ENCODE peak calls at places on chromosomes 3 and 15, in four cellular contexts. One of them, this sample, is unnamed.

GRCh38 chr3:105334138-105334882 is 32.4 kb upstream of the ALCAM start:
- DNase-seq in GM12878: no peak
- DNase-seq in K562: no peak
- DNase-seq in H1: no peak
- DNase-seq in this sample: no peak

GRCh38 chr15:70220444-70220937 is 122.8 kb upstream of the TLE3 start:
- DNase-seq in GM12878: no peak
- DNase-seq in K562: no peak
- DNase-seq in H1: no peak
- DNase-seq in this sample: no peak

GRCh38 chr3:174955513-174956001 is 96.4 kb downstream of the NAALADL2 start:
- DNase-seq in GM12878: no peak
- DNase-seq in K562: no peak
- DNase-seq in H1: no peak
- DNase-seq in this sample: no peak

GRCh38 chr3:46667061-46667621 is 26.3 kb downstream of the ALS2CL start:
- DNase-seq in GM12878: no peak
- DNase-seq in K562: no peak
- DNase-seq in H1: peak; percentile 39
- DNase-seq in this sample: no peak

GRCh38 chr3:30625541-30626438 is 19.4 kb downstream of the TGFBR2 start:
- DNase-seq in GM12878: no peak
- DNase-seq in K562: no peak
- DNase-seq in H1: no peak
- DNase-seq in this sample: no peak

GRCh38 chr3:177530908-177531307 is 333.6 kb upstream of the TBL1XR1 start:
- DNase-seq in GM12878: no peak
- DNase-seq in K562: no peak
- DNase-seq in H1: no peak
- DNase-seq in this sample: no peak

GRCh38 chr3:125324341-125324740 is 50.8 kb downstream of the ZNF148 start:
- DNase-seq in GM12878: no peak
- DNase-seq in K562: no peak
- DNase-seq in H1: no peak
- DNase-seq in this sample: no peak

GRCh38 chr15:67548532-67548852 is 6.0 kb downstream of the MAP2K5 start:
- DNase-seq in GM12878: no peak
- DNase-seq in K562: no peak
- DNase-seq in H1: no peak
- DNase-seq in this sample: no peak

GRCh38 chr3:69009559-69010410 is 3.7 kb downstream of the EOGT start:
- DNase-seq in GM12878: no peak
- DNase-seq in K562: no peak
- DNase-seq in H1: no peak
- DNase-seq in this sample: peak; percentile 92

GRCh38 chr3:122100591-122101491 is 45.7 kb downstream of the CD86 start:
- DNase-seq in GM12878: no peak
- DNase-seq in K562: no peak
- DNase-seq in H1: no peak
- DNase-seq in this sample: peak; percentile 6

GRCh38 chr15:65355173-65355982 is 22.4 kb downstream of the IGDCC3 start:
- DNase-seq in GM12878: no peak
- DNase-seq in K562: peak; percentile 50
- DNase-seq in H1: peak; percentile 63
- DNase-seq in this sample: peak; percentile 71

GRCh38 chr3:189272500-189273119 is 100.8 kb downstream of the TPRG1 start:
- DNase-seq in GM12878: no peak
- DNase-seq in K562: no peak
- DNase-seq in H1: no peak
- DNase-seq in this sample: peak; percentile 75

GRCh38 chr3:54188176-54188791 is 65.9 kb downstream of the CACNA2D3 start:
- DNase-seq in GM12878: no peak
- DNase-seq in K562: peak; percentile 58
- DNase-seq in H1: peak; percentile 72
- DNase-seq in this sample: peak; percentile 90

GRCh38 chr15:39472661-39473657 is 107.9 kb upstream of the THBS1 start:
- DNase-seq in GM12878: no peak
- DNase-seq in K562: no peak
- DNase-seq in H1: no peak
- DNase-seq in this sample: no peak

GRCh38 chr15:31459011-31459748 is 132.5 kb downstream of the KLF13 start:
- DNase-seq in GM12878: peak; percentile 77
- DNase-seq in K562: no peak
- DNase-seq in H1: no peak
- DNase-seq in this sample: no peak

GRCh38 chr3:133117342-133117741 is 79.2 kb downstream of the TMEM108 start:
- DNase-seq in GM12878: no peak
- DNase-seq in K562: no peak
- DNase-seq in H1: no peak
- DNase-seq in this sample: peak; percentile 26

GRCh38 chr15:59274126-59274970 is 67.7 kb downstream of the LDHAL6B start:
- DNase-seq in GM12878: no peak
- DNase-seq in K562: no peak
- DNase-seq in H1: no peak
- DNase-seq in this sample: no peak

GRCh38 chr3:197031315-197032285 is 2.0 kb upstream of the MELTF start:
- DNase-seq in GM12878: no peak
- DNase-seq in K562: peak; percentile 73
- DNase-seq in H1: no peak
- DNase-seq in this sample: no peak

GRCh38 chr15:45162771-45163507 is 24.8 kb downstream of the SHF start:
- DNase-seq in GM12878: peak; percentile 27
- DNase-seq in K562: peak; percentile 82
- DNase-seq in H1: peak; percentile 88
- DNase-seq in this sample: peak; percentile 95

GRCh38 chr3:59240856-59241255 is 191.0 kb upstream of the CFAP20DC start:
- DNase-seq in GM12878: no peak
- DNase-seq in K562: no peak
- DNase-seq in H1: no peak
- DNase-seq in this sample: no peak

GRCh38 chr3:99911433-99911832 is 93.8 kb downstream of the CMSS1 start:
- DNase-seq in GM12878: no peak
- DNase-seq in K562: no peak
- DNase-seq in H1: no peak
- DNase-seq in this sample: no peak

GRCh38 chr3:62103531-62103930 is 269.8 kb downstream of the FEZF2 start:
- DNase-seq in GM12878: no peak
- DNase-seq in K562: no peak
- DNase-seq in H1: no peak
- DNase-seq in this sample: no peak

GRCh38 chr3:47612178-47612577 is 33.5 kb upstream of the CSPG5 start:
- DNase-seq in GM12878: no peak
- DNase-seq in K562: no peak
- DNase-seq in H1: no peak
- DNase-seq in this sample: no peak

GRCh38 chr3:127888564-127889107 is 26.4 kb upstream of the KBTBD12 start:
- DNase-seq in GM12878: no peak
- DNase-seq in K562: no peak
- DNase-seq in H1: no peak
- DNase-seq in this sample: no peak

GRCh38 chr3:87473944-87474343 is 197.6 kb upstream of the POU1F1 start:
- DNase-seq in GM12878: no peak
- DNase-seq in K562: no peak
- DNase-seq in H1: no peak
- DNase-seq in this sample: no peak

GRCh38 chr3:171072432-171072831 is 45.9 kb upstream of the SLC2A2 start:
- DNase-seq in GM12878: no peak
- DNase-seq in K562: no peak
- DNase-seq in H1: no peak
- DNase-seq in this sample: no peak

DNA sequence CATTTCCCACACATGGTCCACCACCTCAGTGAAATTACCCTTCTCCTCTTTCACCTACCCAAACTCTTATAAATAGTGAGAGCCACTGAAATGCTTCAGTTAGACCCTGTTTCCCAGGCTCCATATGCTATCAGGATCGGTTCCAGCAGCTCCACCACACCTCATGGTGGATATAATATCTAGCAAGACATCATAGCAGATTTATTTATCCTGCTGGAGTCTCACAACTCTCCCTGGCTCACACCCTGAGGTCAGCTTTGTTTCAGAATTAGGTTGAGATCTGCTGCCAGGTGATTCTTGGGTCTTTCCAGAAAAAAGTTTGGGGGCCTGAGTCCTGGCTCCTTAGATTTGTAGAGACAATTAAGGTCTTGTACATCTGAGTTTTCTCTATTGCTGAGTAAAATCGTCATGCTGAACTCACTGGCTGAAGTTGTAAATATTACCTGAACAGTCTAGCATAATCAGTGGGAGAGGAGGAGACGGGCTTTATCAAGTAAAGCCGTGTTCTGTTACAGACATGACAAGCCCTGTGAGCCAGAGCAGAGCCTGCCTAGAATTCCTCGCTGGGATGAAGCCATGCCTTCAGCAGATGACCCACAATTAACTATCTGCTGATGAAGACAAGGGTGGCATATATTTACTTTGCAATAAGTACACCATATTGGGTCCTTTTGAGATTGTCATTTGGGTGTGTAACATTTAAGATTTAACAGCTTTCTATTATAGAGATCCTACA is 131.6 kb downstream of the STAC start:
- DNase-seq in GM12878: no peak
- DNase-seq in K562: no peak
- DNase-seq in H1: no peak
- DNase-seq in this sample: no peak
- H3K4me3 ChIP-seq in GM12878: no peak overlapping the region
- H3K4me3 ChIP-seq in K562: no peak overlapping the region
- H3K4me3 ChIP-seq in H1: no peak overlapping the region
- H3K4me3 ChIP-seq in this sample: no peak overlapping the region

GRCh38 chr15:25863067-25863967 is at the start of gene ATP10A:
- DNase-seq in GM12878: no peak
- DNase-seq in K562: no peak
- DNase-seq in H1: peak; percentile 73
- DNase-seq in this sample: peak; percentile 77
- TF ChIP-seq CREB1 in GM12878: no peak
- TF ChIP-seq CREB1 in K562: no peak
- TF ChIP-seq CREB1 in H1: no peak
- TF ChIP-seq CREB1 in this sample: no peak

GRCh38 chr15:99635145-99635544 is 69.4 kb downstream of the MEF2A start:
- DNase-seq in GM12878: no peak
- DNase-seq in K562: no peak
- DNase-seq in H1: no peak
- DNase-seq in this sample: no peak

GRCh38 chr15:99634576-99634975 is 68.8 kb downstream of the MEF2A start:
- DNase-seq in GM12878: no peak
- DNase-seq in K562: no peak
- DNase-seq in H1: no peak
- DNase-seq in this sample: no peak

GRCh38 chr15:99635794-99636193 is 70.0 kb downstream of the MEF2A start:
- DNase-seq in GM12878: peak; percentile 7
- DNase-seq in K562: no peak
- DNase-seq in H1: no peak
- DNase-seq in this sample: no peak

GRCh38 chr15:99632521-99632920 is 66.7 kb downstream of the MEF2A start:
- DNase-seq in GM12878: no peak
- DNase-seq in K562: no peak
- DNase-seq in H1: no peak
- DNase-seq in this sample: no peak

GRCh38 chr15:99633655-99634054 is 67.9 kb downstream of the MEF2A start:
- DNase-seq in GM12878: no peak
- DNase-seq in K562: no peak
- DNase-seq in H1: no peak
- DNase-seq in this sample: no peak
- H3K27ac ChIP-seq in GM12878: no peak overlapping the region
- H3K27ac ChIP-seq in K562: no peak overlapping the region
- H3K27ac ChIP-seq in H1: no peak overlapping the region
- H3K27ac ChIP-seq in this sample: no peak overlapping the region

GRCh38 chr15:69090197-69090948 is 70.1 kb upstream of the GLCE start:
- DNase-seq in GM12878: no peak
- DNase-seq in K562: no peak
- DNase-seq in H1: no peak
- DNase-seq in this sample: peak; percentile 94
- H3K4me3 ChIP-seq in GM12878: no peak overlapping the region
- H3K4me3 ChIP-seq in K562: no peak overlapping the region
- H3K4me3 ChIP-seq in H1: peak overlapping the region; percentile 24
- H3K4me3 ChIP-seq in this sample: peak overlapping the region; percentile 46

DNA sequence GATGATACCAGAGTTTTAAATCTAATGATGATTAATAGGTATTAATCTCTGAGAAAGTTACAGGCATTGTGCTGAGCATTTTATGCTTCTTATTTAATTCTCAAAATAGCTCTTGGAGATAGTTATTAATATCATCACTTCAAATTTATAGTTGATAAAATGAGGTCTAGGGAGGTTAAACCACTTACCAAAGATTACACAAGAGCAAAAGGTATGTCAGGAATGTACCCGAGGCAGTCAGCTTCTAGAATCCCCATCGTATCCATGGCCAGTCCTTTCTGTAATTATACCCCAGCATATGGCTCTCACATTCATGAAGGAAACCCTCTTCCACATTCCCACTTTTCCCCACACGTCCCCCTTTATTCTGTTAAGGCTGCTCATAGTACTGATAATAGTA is 421.3 kb downstream of the PYDC2 start:
- DNase-seq in GM12878: no peak
- DNase-seq in K562: no peak
- DNase-seq in H1: no peak
- DNase-seq in this sample: peak; percentile 64
- TF ChIP-seq CREB1 in GM12878: no peak
- TF ChIP-seq CREB1 in K562: no peak
- TF ChIP-seq CREB1 in H1: no peak
- TF ChIP-seq CREB1 in this sample: no peak